ENCODE peak calls at places on chromosome 19, in seven cellular contexts. F is lower leg skin, T is body of pancreas, S is stomach, N is GM12891, V is A549, X is tibial nerve. M is an unnamed sample.
A peak's percentile ranks its signal among the peaks of the same experiment; 100 is the strongest.

GRCh38 chr19:324716-325115 is 19.9 kb downstream of the MIER2 start:
- DNase-seq in F (no peak), T (no peak), S (no peak), N (no peak), V (no peak), X (no peak), M (no peak)

GRCh38 chr19:34662919-34663318 is 14.0 kb downstream of the SCGB2B2 start:
- DNase-seq in F (no peak), T (no peak), S (no peak), N (no peak), V (no peak), X (no peak), M (no peak)

GRCh38 chr19:16032509-16033135 is 43.7 kb upstream of the TPM4 start:
- DNase-seq in F (no peak), T (no peak), S (peak; percentile 16), N (no peak), V (no peak), X (no peak), M (no peak)

GRCh38 chr19:4108767-4109625 is 14.9 kb downstream of the MAP2K2 start:
- DNase-seq in F (no peak), T (no peak), S (peak; percentile 27), N (peak; percentile 75), V (no peak), X (no peak), M (no peak)

GRCh38 chr19:18596752-18597157 is 8.2 kb downstream of the REX1BD start:
- DNase-seq in F (no peak), T (peak; percentile 68), S (peak; percentile 67), N (no peak), V (no peak), X (peak; percentile 38), M (peak; percentile 76)

GRCh38 chr19:51458899-51459592 is 792 bp upstream of the SIGLEC8 start:
- DNase-seq in F (no peak), T (no peak), S (peak; percentile 11), N (no peak), V (no peak), X (no peak), M (no peak)

GRCh38 chr19:55654833-55655647 is at the start of gene U2AF2:
- DNase-seq in F (peak; percentile 94), T (peak; percentile 97), S (peak; percentile 97), N (peak; percentile 81), V (peak; percentile 85), X (peak; percentile 94), M (peak; percentile 95)

GRCh38 chr19:42246143-42246868 is 3.9 kb upstream of the GSK3A start:
- DNase-seq in F (peak; percentile 70), T (peak; percentile 72), S (peak; percentile 73), N (no peak), V (peak; percentile 94), X (peak; percentile 63), M (peak; percentile 87)

GRCh38 chr19:6278740-6279619 is 795 bp downstream of the MLLT1 start:
- DNase-seq in F (no peak), T (no peak), S (no peak), N (no peak), V (no peak), X (no peak), M (peak; percentile 31)

GRCh38 chr19:15264061-15264932 is 32.0 kb upstream of the EPHX3 start:
- DNase-seq in F (peak; percentile 53), T (peak; percentile 81), S (peak; percentile 80), N (peak; percentile 78), V (peak; percentile 43), X (peak; percentile 76), M (no peak)

GRCh38 chr19:13804830-13805683 is 9.8 kb downstream of the ZSWIM4 start:
- DNase-seq in F (no peak), T (peak; percentile 51), S (no peak), N (no peak), V (no peak), X (no peak), M (no peak)

GRCh38 chr19:413756-414420 is 4.9 kb upstream of the C2CD4C start:
- DNase-seq in F (no peak), T (no peak), S (no peak), N (no peak), V (no peak), X (no peak), M (no peak)

GRCh38 chr19:35006342-35006998 is 6.3 kb downstream of the GRAMD1A start:
- DNase-seq in F (no peak), T (peak; percentile 91), S (peak; percentile 78), N (no peak), V (peak; percentile 98), X (no peak), M (no peak)

GRCh38 chr19:16261584-16262370 is 62.8 kb upstream of the KLF2 start:
- DNase-seq in F (no peak), T (no peak), S (no peak), N (no peak), V (no peak), X (no peak), M (no peak)

GRCh38 chr19:531753-532571 is at the start of gene CDC34:
- DNase-seq in F (no peak), T (no peak), S (no peak), N (peak; percentile 65), V (no peak), X (no peak), M (no peak)

GRCh38 chr19:15812059-15812722 is 3.3 kb downstream of the OR10H1 start:
- DNase-seq in F (no peak), T (no peak), S (peak; percentile 40), N (no peak), V (no peak), X (peak; percentile 7), M (no peak)

GRCh38 chr19:49946415-49946814 is 14.6 kb downstream of the SIGLEC11 start:
- DNase-seq in F (no peak), T (no peak), S (no peak), N (no peak), V (no peak), X (no peak), M (no peak)

GRCh38 chr19:55809381-55810058 is 22.3 kb downstream of the NLRP11 start:
- DNase-seq in F (no peak), T (peak; percentile 81), S (peak; percentile 74), N (peak; percentile 29), V (peak; percentile 48), X (peak; percentile 7), M (peak; percentile 91)

GRCh38 chr19:9362905-9363304 is at the start of gene ZNF177:
- DNase-seq in F (no peak), T (no peak), S (no peak), N (no peak), V (no peak), X (no peak), M (peak; percentile 8)

GRCh38 chr19:51824603-51825002 is 29.6 kb downstream of the FPR3 start:
- DNase-seq in F (no peak), T (no peak), S (no peak), N (no peak), V (no peak), X (no peak), M (no peak)

GRCh38 chr19:3680939-3681338 is 19.3 kb downstream of the PIP5K1C start:
- DNase-seq in F (no peak), T (no peak), S (no peak), N (no peak), V (no peak), X (no peak), M (no peak)

GRCh38 chr19:41161903-41162302 is 31.1 kb upstream of the CYP2S1 start:
- DNase-seq in F (no peak), T (no peak), S (no peak), N (no peak), V (no peak), X (no peak), M (no peak)

GRCh38 chr19:41172297-41173164 is 20.5 kb upstream of the CYP2S1 start:
- DNase-seq in F (no peak), T (no peak), S (peak; percentile 33), N (no peak), V (no peak), X (no peak), M (no peak)

GRCh38 chr19:41166888-41167804 is 25.9 kb upstream of the CYP2S1 start:
- DNase-seq in F (no peak), T (peak; percentile 15), S (peak; percentile 79), N (no peak), V (no peak), X (no peak), M (no peak)
- TF ChIP-seq POLR2A in F (no peak), T (no peak), S (no peak), N (no peak), V (no peak), X (no peak), M (no peak)

GRCh38 chr19:1854032-1854541 is 5.8 kb upstream of the REXO1 start:
- DNase-seq in F (no peak), T (peak; percentile 11), S (no peak), N (no peak), V (no peak), X (no peak), M (no peak)

GRCh38 chr19:1854542-1855039 is 6.3 kb upstream of the REXO1 start:
- DNase-seq in F (peak; percentile 70), T (no peak), S (no peak), N (no peak), V (no peak), X (no peak), M (no peak)

GRCh38 chr19:1856345-1856697 is 7.1 kb downstream of the KLF16 start:
- DNase-seq in F (no peak), T (peak; percentile 10), S (no peak), N (no peak), V (no peak), X (no peak), M (no peak)

GRCh38 chr19:1855828-1856255 is 7.5 kb downstream of the KLF16 start:
- DNase-seq in F (no peak), T (peak; percentile 15), S (no peak), N (no peak), V (no peak), X (no peak), M (no peak)

DNA sequence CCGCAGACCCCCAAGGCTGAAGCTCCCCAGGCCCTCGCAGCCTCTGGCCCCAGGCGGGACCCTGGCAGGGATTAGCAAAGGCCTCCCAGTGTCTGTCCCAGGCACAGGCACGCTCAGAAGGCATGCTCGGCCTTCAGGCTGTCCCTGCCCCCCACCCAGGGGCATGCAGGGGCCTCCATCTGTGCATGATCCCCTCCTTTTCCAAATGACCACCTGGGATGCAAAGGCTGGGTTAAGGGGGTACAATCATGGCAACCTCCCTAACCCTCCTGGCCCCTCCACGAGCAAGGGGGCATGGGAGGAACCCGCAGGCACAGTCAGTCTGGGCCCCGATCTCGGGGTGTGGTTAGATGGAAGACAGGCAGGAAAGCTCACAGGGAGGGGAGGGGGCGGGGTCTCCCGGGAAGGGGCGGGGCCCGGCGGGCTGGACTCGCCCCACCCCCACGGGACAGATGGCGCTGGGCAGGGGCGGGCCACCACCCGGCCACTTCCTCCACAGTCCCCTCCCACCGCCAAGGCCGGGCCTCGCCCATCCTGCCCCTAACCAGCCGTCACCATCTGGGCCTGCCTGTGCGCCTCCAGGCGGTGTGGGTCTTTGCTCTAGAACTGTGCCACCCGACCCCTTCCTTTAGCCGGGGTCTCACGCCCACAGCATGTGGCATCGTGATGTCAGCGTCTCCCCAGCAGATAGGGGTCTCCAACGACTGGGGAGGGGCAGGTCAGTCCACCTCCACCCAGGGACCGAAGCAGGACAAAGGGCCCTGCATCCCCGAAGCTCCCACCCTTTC is 7.0 kb upstream of the REXO1 start:
- DNase-seq in F (peak; percentile 91), T (peak; percentile 84), S (peak; percentile 94), N (peak; percentile 78), V (peak; percentile 70), X (peak; percentile 72), M (peak; percentile 99)
- TF ChIP-seq POLR2A in F (no peak), T (peak; percentile 41), S (no peak), N (no peak), V (no peak), X (peak; percentile 74), M (no peak)

GRCh38 chr19:32691952-32692726 is 518 bp downstream of the NUDT19 start:
- DNase-seq in F (peak; percentile 45), T (peak; percentile 58), S (peak; percentile 70), N (peak; percentile 46), V (no peak), X (peak; percentile 17), M (peak; percentile 46)
- TF ChIP-seq POLR2A in F (no peak), T (no peak), S (no peak), N (peak; percentile 52), V (no peak), X (no peak), M (no peak)

GRCh38 chr19:45879055-45879454 is 6.9 kb downstream of the IRF2BP1 start:
- DNase-seq in F (no peak), T (peak; percentile 52), S (peak; percentile 47), N (no peak), V (no peak), X (no peak), M (no peak)
- TF ChIP-seq POLR2A in F (no peak), T (no peak), S (no peak), N (no peak), V (no peak), X (no peak), M (no peak)

M was measured in H54.